ENCODE peak calls at places on chromosomes 11 and 22, in four cellular contexts. F, P, A and K are unnamed samples.
A peak's percentile ranks its signal among the peaks of the same experiment; 100 is the strongest.

GRCh38 chr11:44732564-44732963 is 5.8 kb downstream of the TSPAN18 start:
- DNase-seq in F (no peak), P (no peak), A (no peak), K (no peak)

GRCh38 chr22:30252411-30253204 is 6.0 kb upstream of the LIF start:
- DNase-seq in F (no peak), P (no peak), A (no peak), K (no peak)

GRCh38 chr22:42074846-42075245 is 798 bp downstream of the PHETA2 start:
- DNase-seq in F (no peak), P (no peak), A (no peak), K (no peak)

GRCh38 chr11:112177610-112178009 is 2.3 kb downstream of the BCO2 start:
- DNase-seq in F (no peak), P (no peak), A (no peak), K (no peak)

GRCh38 chr22:44623771-44624510 is 78.1 kb upstream of the PRR5 start:
- DNase-seq in F (peak; percentile 84), P (no peak), A (peak; percentile 69), K (peak; percentile 57)

GRCh38 chr11:2718817-2719438 is 19.1 kb upstream of the KCNQ1OT1 start:
- DNase-seq in F (no peak), P (no peak), A (no peak), K (no peak)

GRCh38 chr11:66113132-66113856 is 43.2 kb downstream of the PACS1 start:
- DNase-seq in F (no peak), P (no peak), A (no peak), K (no peak)

GRCh38 chr11:12077535-12078280 is 32.7 kb upstream of the MICAL2 start:
- DNase-seq in F (no peak), P (no peak), A (no peak), K (no peak)

GRCh38 chr11:77381749-77382693 is 80.5 kb upstream of the GDPD4 start:
- DNase-seq in F (no peak), P (no peak), A (peak; percentile 90), K (no peak)

GRCh38 chr11:121415861-121416260 is 36.3 kb upstream of the SORL1 start:
- DNase-seq in F (no peak), P (no peak), A (no peak), K (no peak)

GRCh38 chr11:36540998-36541397 is 26.8 kb upstream of the RAG1 start:
- DNase-seq in F (no peak), P (no peak), A (peak; percentile 64), K (peak; percentile 47)

GRCh38 chr11:3796796-3797328 is 492 bp downstream of the NUP98 start:
- DNase-seq in F (no peak), P (no peak), A (peak; percentile 42), K (no peak)

GRCh38 chr22:22520020-22520656 is at the start of gene ZNF280A:
- DNase-seq in F (no peak), P (peak; percentile 90), A (no peak), K (no peak)

GRCh38 chr11:96188625-96189006 is 154.4 kb downstream of the MAML2 start:
- DNase-seq in F (no peak), P (no peak), A (no peak), K (no peak)

GRCh38 chr22:37604875-37605274 is 3.8 kb upstream of the GGA1 start:
- DNase-seq in F (no peak), P (no peak), A (no peak), K (no peak)

GRCh38 chr22:17847360-17848078 is 73.2 kb upstream of the BID start:
- DNase-seq in F (peak; percentile 24), P (peak; percentile 61), A (no peak), K (peak; percentile 85)

GRCh38 chr11:116185551-116185950 is 587.2 kb downstream of the BUD13 start:
- DNase-seq in F (no peak), P (no peak), A (peak; percentile 19), K (no peak)

GRCh38 chr22:17787159-17788022 is 13.1 kb upstream of the BID start:
- DNase-seq in F (no peak), P (no peak), A (no peak), K (no peak)

GRCh38 chr22:46066691-46067090 is 83.6 kb upstream of the PPARA start:
- DNase-seq in F (no peak), P (no peak), A (peak; percentile 77), K (no peak)